ENCODE peak calls at places on chromosome 19, in six cellular contexts. K is ascending aorta, Q is pancreas, T is hepatocyte, R is heart left ventricle, L is psoas muscle. N is an unnamed sample.
A peak's percentile ranks its signal among the peaks of the same experiment; 100 is the strongest.

GRCh38 chr19:29525901-29526729 is at the start of gene VSTM2B:
- DNase-seq in K (no peak), Q (no peak), T (no peak), R (peak; percentile 16), L (peak; percentile 26), N (no peak)

GRCh38 chr19:33927789-33928457 is 131.3 kb downstream of the KCTD15 start:
- DNase-seq in K (no peak), Q (no peak), T (no peak), R (no peak), L (no peak), N (no peak)

GRCh38 chr19:52748336-52748950 is 13.6 kb upstream of the ZNF611 start:
- DNase-seq in K (no peak), Q (no peak), T (peak; percentile 74), R (no peak), L (no peak), N (no peak)

GRCh38 chr19:33207903-33208302 is 13.8 kb downstream of the LRP3 start:
- DNase-seq in K (no peak), Q (no peak), T (no peak), R (peak; percentile 1), L (peak; percentile 37), N (no peak)

GRCh38 chr19:848457-848921 is 3.6 kb upstream of the ELANE start:
- DNase-seq in K (no peak), Q (no peak), T (no peak), R (no peak), L (peak; percentile 69), N (no peak)

GRCh38 chr19:42461700-42462324 is 19.1 kb upstream of the CXCL17 start:
- DNase-seq in K (no peak), Q (no peak), T (no peak), R (no peak), L (no peak), N (no peak)

GRCh38 chr19:51607920-51608562 is 22.2 kb downstream of the SIGLEC5 start:
- DNase-seq in K (peak; percentile 27), Q (peak; percentile 74), T (peak; percentile 62), R (peak; percentile 72), L (peak; percentile 81), N (peak; percentile 82)

GRCh38 chr19:57506163-57506562 is 6.4 kb downstream of the ZNF773 start:
- DNase-seq in K (no peak), Q (no peak), T (no peak), R (no peak), L (no peak), N (no peak)

GRCh38 chr19:39195755-39196154 is 1.0 kb upstream of the NCCRP1 start:
- DNase-seq in K (no peak), Q (no peak), T (no peak), R (no peak), L (no peak), N (no peak)

GRCh38 chr19:39196860-39197562 is at the start of gene NCCRP1:
- DNase-seq in K (no peak), Q (peak; percentile 69), T (no peak), R (no peak), L (no peak), N (no peak)

GRCh38 chr19:39193785-39194184 is 3.0 kb upstream of the NCCRP1 start:
- DNase-seq in K (no peak), Q (peak; percentile 87), T (peak; percentile 68), R (no peak), L (no peak), N (no peak)

GRCh38 chr19:39196320-39196719 is 444 bp upstream of the NCCRP1 start:
- DNase-seq in K (no peak), Q (no peak), T (no peak), R (no peak), L (no peak), N (no peak)

GRCh38 chr19:39194832-39195542 is 1.8 kb upstream of the NCCRP1 start:
- DNase-seq in K (no peak), Q (no peak), T (no peak), R (no peak), L (no peak), N (no peak)
- H3K27ac ChIP-seq in K (no peak overlapping the region), Q (peak overlapping the region; percentile 58), T (no peak overlapping the region), R (no peak overlapping the region), L (no peak overlapping the region), N (no peak overlapping the region)

GRCh38 chr19:2255982-2256685 is at the start of gene JSRP1:
- DNase-seq in K (no peak), Q (no peak), T (no peak), R (no peak), L (peak; percentile 98), N (no peak)
- TF ChIP-seq CTCF in K (no peak), Q (no peak), T (no peak), R (no peak), L (peak; percentile 28), N (no peak)

DNA sequence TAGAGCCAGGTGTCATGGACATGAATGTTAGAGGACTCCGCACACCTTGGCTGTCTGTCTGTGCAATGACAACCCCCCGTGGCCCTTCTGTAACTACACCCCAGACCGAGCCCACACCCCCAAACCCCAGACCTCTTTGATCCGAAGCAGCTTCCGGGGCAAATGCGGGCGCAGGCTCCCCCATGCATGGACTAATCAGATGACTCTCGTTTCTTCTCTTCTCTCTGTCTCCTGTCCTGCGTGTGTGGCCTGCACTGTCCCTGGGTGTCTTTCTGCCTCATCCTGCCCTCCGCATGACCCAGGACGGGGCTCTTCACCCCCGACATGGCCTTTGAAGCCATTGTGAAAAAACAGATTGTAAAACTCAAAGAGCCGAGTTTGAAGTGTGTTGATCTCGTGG is 38.9 kb downstream of the TMED1 start:
- DNase-seq in K (no peak), Q (no peak), T (no peak), R (no peak), L (no peak), N (no peak)
- H3K36me3 ChIP-seq in K (peaks cover 90% of the 10 kb centered on the region), Q (peaks cover 31% of the 10 kb centered on the region), T (no peaks in the 10 kb centered on the region), R (peaks cover 97% of the 10 kb centered on the region), L (peaks cover 97% of the 10 kb centered on the region), N (peaks cover 98% of the 10 kb centered on the region)

GRCh38 chr19:47039239-47039874 is 9.1 kb downstream of the TMEM160 start:
- DNase-seq in K (no peak), Q (no peak), T (no peak), R (no peak), L (no peak), N (no peak)

GRCh38 chr19:47035495-47036232 is 12.8 kb downstream of the TMEM160 start:
- DNase-seq in K (peak; percentile 41), Q (peak; percentile 79), T (peak; percentile 86), R (peak; percentile 78), L (peak; percentile 92), N (peak; percentile 92)

GRCh38 chr19:47037766-47038165 is 10.7 kb downstream of the TMEM160 start:
- DNase-seq in K (no peak), Q (no peak), T (no peak), R (no peak), L (no peak), N (no peak)

GRCh38 chr19:47035127-47035494 is 13.3 kb downstream of the TMEM160 start:
- DNase-seq in K (no peak), Q (no peak), T (no peak), R (no peak), L (no peak), N (no peak)

GRCh38 chr19:47036233-47036651 is 12.2 kb downstream of the TMEM160 start:
- DNase-seq in K (no peak), Q (peak; percentile 42), T (peak; percentile 61), R (no peak), L (no peak), N (no peak)
- H3K27ac ChIP-seq in K (peak overlapping the region; percentile 27), Q (peak overlapping the region; percentile 44), T (peak overlapping the region; percentile 78), R (no peak overlapping the region), L (no peak overlapping the region), N (peak overlapping the region; percentile 34)

GRCh38 chr19:7832781-7833180 is 2.8 kb downstream of the EVI5L start:
- DNase-seq in K (no peak), Q (no peak), T (no peak), R (no peak), L (no peak), N (no peak)

GRCh38 chr19:7830272-7830771 is 304 bp downstream of the EVI5L start:
- DNase-seq in K (no peak), Q (peak; percentile 44), T (no peak), R (peak; percentile 44), L (peak; percentile 68), N (no peak)

GRCh38 chr19:7832009-7832408 is 2.0 kb downstream of the EVI5L start:
- DNase-seq in K (no peak), Q (no peak), T (no peak), R (no peak), L (no peak), N (no peak)

GRCh38 chr19:7830823-7831222 is 805 bp downstream of the EVI5L start:
- DNase-seq in K (no peak), Q (no peak), T (no peak), R (no peak), L (no peak), N (no peak)

GRCh38 chr19:7831452-7831851 is 1.4 kb downstream of the EVI5L start:
- DNase-seq in K (no peak), Q (no peak), T (peak; percentile 61), R (no peak), L (no peak), N (no peak)
- TF ChIP-seq CTCF in K (no peak), Q (no peak), T (no peak), R (no peak), L (no peak), N (peak; percentile 17)

DNA sequence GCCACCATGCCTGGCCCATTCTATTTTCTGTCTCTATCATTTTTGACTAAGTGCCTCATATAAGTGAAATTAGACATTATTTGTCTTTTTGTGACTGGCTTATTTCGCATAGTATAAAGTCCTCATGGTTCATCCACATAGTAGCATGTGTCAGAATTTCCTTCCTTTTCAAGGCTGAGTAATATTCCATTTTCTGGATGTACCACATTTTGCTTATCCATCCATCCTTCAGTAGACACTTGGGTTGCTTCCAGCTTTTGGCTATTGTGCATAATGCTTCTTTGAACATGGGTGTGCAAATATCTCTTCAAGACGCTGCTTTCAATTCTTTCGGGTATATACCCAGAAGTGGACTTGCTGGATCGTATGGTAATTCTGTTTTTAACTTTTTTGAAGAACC is 51.5 kb upstream of the USE1 start:
- DNase-seq in K (no peak), Q (no peak), T (no peak), R (no peak), L (no peak), N (no peak)
- H3K36me3 ChIP-seq in K (peaks cover 96% of the 10 kb centered on the region), Q (peaks cover 4% of the 10 kb centered on the region), T (no peaks in the 10 kb centered on the region), R (peaks cover 87% of the 10 kb centered on the region), L (peaks cover 80% of the 10 kb centered on the region), N (peaks cover 8% of the 10 kb centered on the region)

GRCh38 chr19:49155830-49156346 is 692 bp upstream of the HRC start:
- DNase-seq in K (no peak), Q (no peak), T (no peak), R (peak; percentile 77), L (peak; percentile 93), N (no peak)
- H3K27ac ChIP-seq in K (peak overlapping the region; percentile 60), Q (no peak overlapping the region), T (no peak overlapping the region), R (peak overlapping the region; percentile 89), L (peak overlapping the region; percentile 99), N (no peak overlapping the region)

GRCh38 chr19:4241824-4242430 is 5.0 kb upstream of the YJU2 start:
- DNase-seq in K (no peak), Q (no peak), T (no peak), R (no peak), L (no peak), N (no peak)

GRCh38 chr19:4246767-4247593 is at the start of gene YJU2:
- DNase-seq in K (peak; percentile 97), Q (peak; percentile 100), T (peak; percentile 100), R (peak; percentile 99), L (peak; percentile 99), N (peak; percentile 99)
- TF ChIP-seq CTCF in K (peak; percentile 52), Q (no peak), T (peak; percentile 57), R (peak; percentile 38), L (peak; percentile 34), N (peak; percentile 37)